ENCODE peak calls at places on chromosome 19, in eight cellular contexts. One of them, this sample, is unnamed.

GRCh38 chr19:53982056-53982455 is 9.4 kb upstream of the CACNG6 start:
- DNase-seq in CD4-positive, alpha-beta T cell: no peak
- DNase-seq in adrenal gland: no peak
- DNase-seq in CD8-positive, alpha-beta T cell: no peak
- DNase-seq in AG04450: no peak
- DNase-seq in BE2C: no peak
- DNase-seq in lower lobe of right lung: no peak
- DNase-seq in foreskin fibroblast: peak; percentile 36
- DNase-seq in this sample: no peak

GRCh38 chr19:27684293-27684692 is 1528.7 kb downstream of the UQCRFS1 start:
- DNase-seq in BE2C: no peak
- DNase-seq in CD8-positive, alpha-beta T cell: no peak
- DNase-seq in CD4-positive, alpha-beta T cell: no peak
- DNase-seq in lower lobe of right lung: no peak
- DNase-seq in adrenal gland: no peak
- DNase-seq in foreskin fibroblast: no peak
- DNase-seq in AG04450: no peak
- DNase-seq in this sample: no peak

GRCh38 chr19:3369337-3370213 is 3.2 kb downstream of the NFIC start:
- DNase-seq in CD8-positive, alpha-beta T cell: no peak
- DNase-seq in BE2C: no peak
- DNase-seq in AG04450: no peak
- DNase-seq in adrenal gland: peak; percentile 88
- DNase-seq in lower lobe of right lung: peak; percentile 74
- DNase-seq in CD4-positive, alpha-beta T cell: no peak
- DNase-seq in foreskin fibroblast: peak; percentile 81
- DNase-seq in this sample: no peak

GRCh38 chr19:45245334-45245787 is at the start of gene EXOC3L2:
- DNase-seq in adrenal gland: peak; percentile 63
- DNase-seq in BE2C: no peak
- DNase-seq in lower lobe of right lung: no peak
- DNase-seq in foreskin fibroblast: no peak
- DNase-seq in AG04450: no peak
- DNase-seq in CD8-positive, alpha-beta T cell: no peak
- DNase-seq in CD4-positive, alpha-beta T cell: no peak
- DNase-seq in this sample: no peak

GRCh38 chr19:3284759-3285646 is 60.5 kb downstream of the CELF5 start:
- DNase-seq in foreskin fibroblast: peak; percentile 54
- DNase-seq in AG04450: peak; percentile 11
- DNase-seq in adrenal gland: peak; percentile 54
- DNase-seq in CD4-positive, alpha-beta T cell: peak; percentile 51
- DNase-seq in BE2C: peak; percentile 73
- DNase-seq in lower lobe of right lung: peak; percentile 90
- DNase-seq in CD8-positive, alpha-beta T cell: peak; percentile 52
- DNase-seq in this sample: peak; percentile 86

GRCh38 chr19:4388171-4389063 is 11.9 kb downstream of the SH3GL1 start:
- DNase-seq in foreskin fibroblast: no peak
- DNase-seq in CD8-positive, alpha-beta T cell: no peak
- DNase-seq in lower lobe of right lung: peak; percentile 52
- DNase-seq in CD4-positive, alpha-beta T cell: no peak
- DNase-seq in adrenal gland: peak; percentile 86
- DNase-seq in BE2C: no peak
- DNase-seq in AG04450: no peak
- DNase-seq in this sample: no peak

GRCh38 chr19:16896098-16896912 is 7.5 kb downstream of the F2RL3 start:
- DNase-seq in adrenal gland: no peak
- DNase-seq in BE2C: no peak
- DNase-seq in lower lobe of right lung: peak; percentile 64
- DNase-seq in CD4-positive, alpha-beta T cell: no peak
- DNase-seq in CD8-positive, alpha-beta T cell: no peak
- DNase-seq in foreskin fibroblast: no peak
- DNase-seq in AG04450: no peak
- DNase-seq in this sample: peak; percentile 71

GRCh38 chr19:47021536-47022139 is 2.0 kb downstream of the NPAS1 start:
- DNase-seq in lower lobe of right lung: no peak
- DNase-seq in CD8-positive, alpha-beta T cell: no peak
- DNase-seq in foreskin fibroblast: peak; percentile 56
- DNase-seq in AG04450: no peak
- DNase-seq in adrenal gland: no peak
- DNase-seq in BE2C: no peak
- DNase-seq in CD4-positive, alpha-beta T cell: no peak
- DNase-seq in this sample: peak; percentile 62

GRCh38 chr19:39381910-39382611 is 8.8 kb downstream of the PAF1 start:
- DNase-seq in foreskin fibroblast: peak; percentile 43
- DNase-seq in BE2C: no peak
- DNase-seq in CD8-positive, alpha-beta T cell: no peak
- DNase-seq in CD4-positive, alpha-beta T cell: no peak
- DNase-seq in lower lobe of right lung: no peak
- DNase-seq in AG04450: no peak
- DNase-seq in adrenal gland: no peak
- DNase-seq in this sample: no peak

GRCh38 chr19:39558623-39559117 is 18.7 kb upstream of the EID2 start:
- DNase-seq in adrenal gland: no peak
- DNase-seq in lower lobe of right lung: no peak
- DNase-seq in foreskin fibroblast: no peak
- DNase-seq in AG04450: no peak
- DNase-seq in CD4-positive, alpha-beta T cell: no peak
- DNase-seq in BE2C: no peak
- DNase-seq in CD8-positive, alpha-beta T cell: no peak
- DNase-seq in this sample: no peak

GRCh38 chr19:50507376-50507775 is 3.6 kb downstream of the JOSD2 start:
- DNase-seq in CD8-positive, alpha-beta T cell: no peak
- DNase-seq in foreskin fibroblast: no peak
- DNase-seq in adrenal gland: no peak
- DNase-seq in BE2C: no peak
- DNase-seq in lower lobe of right lung: peak; percentile 27
- DNase-seq in CD4-positive, alpha-beta T cell: no peak
- DNase-seq in AG04450: no peak
- DNase-seq in this sample: no peak

GRCh38 chr19:38203197-38203596 is 20.8 kb downstream of the DPF1 start:
- DNase-seq in CD8-positive, alpha-beta T cell: no peak
- DNase-seq in adrenal gland: no peak
- DNase-seq in foreskin fibroblast: no peak
- DNase-seq in BE2C: no peak
- DNase-seq in lower lobe of right lung: no peak
- DNase-seq in AG04450: no peak
- DNase-seq in CD4-positive, alpha-beta T cell: no peak
- DNase-seq in this sample: no peak

GRCh38 chr19:2166741-2167738 is 3.3 kb downstream of the DOT1L start:
- DNase-seq in lower lobe of right lung: peak; percentile 92
- DNase-seq in BE2C: peak; percentile 90
- DNase-seq in adrenal gland: peak; percentile 93
- DNase-seq in foreskin fibroblast: peak; percentile 90
- DNase-seq in CD8-positive, alpha-beta T cell: no peak
- DNase-seq in CD4-positive, alpha-beta T cell: no peak
- DNase-seq in AG04450: no peak
- DNase-seq in this sample: no peak

GRCh38 chr19:15365264-15365663 is 14.3 kb downstream of the AKAP8 start:
- DNase-seq in foreskin fibroblast: no peak
- DNase-seq in AG04450: no peak
- DNase-seq in adrenal gland: no peak
- DNase-seq in lower lobe of right lung: no peak
- DNase-seq in CD8-positive, alpha-beta T cell: no peak
- DNase-seq in BE2C: no peak
- DNase-seq in CD4-positive, alpha-beta T cell: no peak
- DNase-seq in this sample: no peak

GRCh38 chr19:49591731-49592485 is 926 bp downstream of the PRR12 start:
- DNase-seq in BE2C: peak; percentile 53
- DNase-seq in AG04450: no peak
- DNase-seq in adrenal gland: peak; percentile 56
- DNase-seq in CD4-positive, alpha-beta T cell: peak; percentile 59
- DNase-seq in lower lobe of right lung: peak; percentile 66
- DNase-seq in CD8-positive, alpha-beta T cell: no peak
- DNase-seq in foreskin fibroblast: peak; percentile 68
- DNase-seq in this sample: peak; percentile 56

GRCh38 chr19:30273184-30273583 is 99.0 kb upstream of the ZNF536 start:
- DNase-seq in foreskin fibroblast: no peak
- DNase-seq in adrenal gland: no peak
- DNase-seq in AG04450: no peak
- DNase-seq in CD4-positive, alpha-beta T cell: no peak
- DNase-seq in BE2C: no peak
- DNase-seq in CD8-positive, alpha-beta T cell: no peak
- DNase-seq in lower lobe of right lung: no peak
- DNase-seq in this sample: no peak

DNA sequence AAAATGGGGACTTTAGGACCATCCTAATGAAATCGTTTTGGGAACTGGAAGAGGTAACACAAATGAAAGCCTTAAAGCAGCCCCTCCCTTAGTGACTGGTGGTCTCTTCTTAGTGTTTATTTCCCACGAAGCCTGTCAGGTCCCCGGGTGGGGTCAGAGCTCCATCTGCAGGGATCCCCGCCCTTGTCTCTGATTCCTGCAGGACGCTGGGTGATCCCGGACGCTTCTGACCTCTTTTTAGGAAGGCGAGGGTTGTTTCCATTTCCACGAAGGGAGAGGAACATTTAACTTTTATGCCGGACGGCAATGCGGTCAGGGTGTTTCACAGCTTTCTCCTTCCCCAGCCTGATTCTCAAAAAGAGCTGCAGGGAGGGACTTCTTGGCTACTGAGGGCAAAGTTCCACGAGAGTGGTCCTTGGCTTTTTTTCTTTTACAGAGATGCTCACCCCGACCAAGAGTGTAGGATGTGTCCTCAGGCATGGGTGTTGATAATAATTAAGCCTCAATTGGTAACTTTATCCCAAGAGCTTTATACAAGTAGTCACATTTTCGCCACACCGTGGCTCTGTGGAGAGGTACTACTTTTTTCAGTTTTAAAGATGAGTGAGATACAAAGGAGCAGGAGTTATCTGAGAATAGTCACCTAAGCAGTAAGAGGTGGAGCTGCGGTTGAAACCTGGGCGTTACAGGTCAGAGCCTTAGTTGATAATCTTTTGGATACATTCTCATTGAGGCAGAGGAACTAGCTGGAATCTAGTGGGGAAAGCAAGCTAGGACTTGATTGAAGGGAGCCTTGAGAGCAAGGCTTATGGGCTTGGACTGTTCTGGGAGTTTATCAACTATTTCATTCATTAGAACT is 813 bp downstream of the ZNF284 start:
- DNase-seq in AG04450: no peak
- DNase-seq in CD8-positive, alpha-beta T cell: no peak
- DNase-seq in adrenal gland: no peak
- DNase-seq in BE2C: no peak
- DNase-seq in foreskin fibroblast: peak; percentile 41
- DNase-seq in CD4-positive, alpha-beta T cell: no peak
- DNase-seq in lower lobe of right lung: no peak
- DNase-seq in this sample: no peak
- TF ChIP-seq CTCF in AG04450: no peak
- TF ChIP-seq CTCF in CD8-positive, alpha-beta T cell: no peak
- TF ChIP-seq CTCF in adrenal gland: no peak
- TF ChIP-seq CTCF in BE2C: no peak
- TF ChIP-seq CTCF in foreskin fibroblast: no peak
- TF ChIP-seq CTCF in CD4-positive, alpha-beta T cell: no peak
- TF ChIP-seq CTCF in lower lobe of right lung: no peak
- TF ChIP-seq CTCF in this sample: no peak

GRCh38 chr19:18939922-18940775 is 868 bp downstream of the HOMER3 start:
- DNase-seq in CD4-positive, alpha-beta T cell: no peak
- DNase-seq in AG04450: no peak
- DNase-seq in foreskin fibroblast: peak; percentile 83
- DNase-seq in BE2C: no peak
- DNase-seq in adrenal gland: peak; percentile 66
- DNase-seq in CD8-positive, alpha-beta T cell: no peak
- DNase-seq in lower lobe of right lung: no peak
- DNase-seq in this sample: peak; percentile 74

GRCh38 chr19:18939163-18939562 is 1.9 kb downstream of the HOMER3 start:
- DNase-seq in AG04450: no peak
- DNase-seq in adrenal gland: no peak
- DNase-seq in lower lobe of right lung: no peak
- DNase-seq in foreskin fibroblast: no peak
- DNase-seq in CD4-positive, alpha-beta T cell: no peak
- DNase-seq in CD8-positive, alpha-beta T cell: no peak
- DNase-seq in BE2C: no peak
- DNase-seq in this sample: no peak

GRCh38 chr19:18941628-18942354 is 774 bp upstream of the HOMER3 start:
- DNase-seq in adrenal gland: no peak
- DNase-seq in AG04450: no peak
- DNase-seq in foreskin fibroblast: peak; percentile 39
- DNase-seq in lower lobe of right lung: no peak
- DNase-seq in CD8-positive, alpha-beta T cell: no peak
- DNase-seq in BE2C: no peak
- DNase-seq in CD4-positive, alpha-beta T cell: no peak
- DNase-seq in this sample: no peak

GRCh38 chr19:18942692-18943091 is 1.7 kb upstream of the HOMER3 start:
- DNase-seq in adrenal gland: no peak
- DNase-seq in CD8-positive, alpha-beta T cell: no peak
- DNase-seq in CD4-positive, alpha-beta T cell: no peak
- DNase-seq in foreskin fibroblast: no peak
- DNase-seq in BE2C: no peak
- DNase-seq in lower lobe of right lung: no peak
- DNase-seq in AG04450: no peak
- DNase-seq in this sample: no peak

GRCh38 chr19:18940791-18941627 is at the start of gene HOMER3:
- DNase-seq in BE2C: peak; percentile 87
- DNase-seq in CD4-positive, alpha-beta T cell: peak; percentile 84
- DNase-seq in lower lobe of right lung: peak; percentile 85
- DNase-seq in AG04450: no peak
- DNase-seq in CD8-positive, alpha-beta T cell: peak; percentile 53
- DNase-seq in adrenal gland: peak; percentile 64
- DNase-seq in foreskin fibroblast: peak; percentile 86
- DNase-seq in this sample: peak; percentile 93
- TF ChIP-seq CTCF in BE2C: no peak
- TF ChIP-seq CTCF in CD4-positive, alpha-beta T cell: peak; percentile 10
- TF ChIP-seq CTCF in lower lobe of right lung: no peak
- TF ChIP-seq CTCF in AG04450: peak; percentile 28
- TF ChIP-seq CTCF in CD8-positive, alpha-beta T cell: no peak
- TF ChIP-seq CTCF in adrenal gland: no peak
- TF ChIP-seq CTCF in foreskin fibroblast: no peak
- TF ChIP-seq CTCF in this sample: no peak

GRCh38 chr19:31348416-31349159 is 648 bp downstream of the TSHZ3 start:
- DNase-seq in adrenal gland: no peak
- DNase-seq in AG04450: no peak
- DNase-seq in CD8-positive, alpha-beta T cell: no peak
- DNase-seq in foreskin fibroblast: peak; percentile 66
- DNase-seq in lower lobe of right lung: peak; percentile 56
- DNase-seq in BE2C: no peak
- DNase-seq in CD4-positive, alpha-beta T cell: no peak
- DNase-seq in this sample: peak; percentile 51
- TF ChIP-seq CTCF in adrenal gland: no peak
- TF ChIP-seq CTCF in AG04450: no peak
- TF ChIP-seq CTCF in CD8-positive, alpha-beta T cell: no peak
- TF ChIP-seq CTCF in foreskin fibroblast: no peak
- TF ChIP-seq CTCF in lower lobe of right lung: no peak
- TF ChIP-seq CTCF in BE2C: no peak
- TF ChIP-seq CTCF in CD4-positive, alpha-beta T cell: no peak
- TF ChIP-seq CTCF in this sample: no peak

DNA sequence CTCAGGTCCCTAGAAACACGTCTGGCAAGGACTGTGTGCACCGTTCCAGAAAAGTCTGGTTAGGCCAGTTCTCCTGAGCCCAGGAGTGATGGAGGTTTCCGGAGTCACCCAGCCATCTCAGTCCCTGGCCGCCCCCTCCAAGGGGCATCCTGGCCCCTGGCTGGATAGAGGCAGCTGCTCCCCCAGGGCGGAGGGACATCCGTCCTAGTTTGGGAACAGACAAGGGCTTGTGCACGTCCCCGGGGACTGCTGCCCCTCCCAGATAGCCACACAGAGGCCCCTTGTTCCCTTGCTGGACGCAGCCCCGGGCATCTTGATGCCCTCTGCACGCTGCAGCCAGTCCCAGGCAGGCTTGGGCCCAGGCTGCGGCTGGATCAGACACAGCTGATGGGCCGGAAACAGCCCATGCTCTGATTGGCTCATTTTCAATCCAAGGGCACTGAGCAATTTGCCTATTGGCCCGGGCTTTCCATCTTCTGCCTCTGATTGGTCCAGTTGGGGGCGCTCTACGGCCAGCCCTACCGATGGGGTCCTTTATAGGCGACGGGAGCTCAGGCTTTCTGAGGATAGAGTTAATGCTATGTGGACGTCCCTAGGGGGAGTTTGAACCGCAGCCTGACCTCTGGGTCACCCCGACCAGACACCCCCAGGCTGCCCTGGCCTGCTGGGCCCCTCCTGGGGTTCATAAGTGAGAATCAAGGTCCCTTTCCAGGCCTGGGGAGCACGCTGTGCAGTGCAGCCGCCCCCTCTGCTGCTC is 3.7 kb downstream of the S1PR2 start:
- DNase-seq in foreskin fibroblast: peak; percentile 75
- DNase-seq in CD4-positive, alpha-beta T cell: no peak
- DNase-seq in lower lobe of right lung: no peak
- DNase-seq in AG04450: no peak
- DNase-seq in adrenal gland: no peak
- DNase-seq in CD8-positive, alpha-beta T cell: no peak
- DNase-seq in BE2C: no peak
- DNase-seq in this sample: no peak
- TF ChIP-seq CTCF in foreskin fibroblast: peak; percentile 16
- TF ChIP-seq CTCF in CD4-positive, alpha-beta T cell: no peak
- TF ChIP-seq CTCF in lower lobe of right lung: peak; percentile 13
- TF ChIP-seq CTCF in AG04450: no peak
- TF ChIP-seq CTCF in adrenal gland: no peak
- TF ChIP-seq CTCF in CD8-positive, alpha-beta T cell: no peak
- TF ChIP-seq CTCF in BE2C: peak; percentile 18
- TF ChIP-seq CTCF in this sample: no peak